ENCODE peak calls at places on chromosomes 13 and 19, in ten cellular contexts. J, E, W, N, G, L, P, Y, T and R are unnamed samples. For H3K4me1, the result is how much of the 10 kb centered on the place peaks cover.

GRCh38 chr13:75368167-75368566 is 113.8 kb downstream of the TBC1D4 start:
- DNase-seq in E (no peak), N (peak), W (no peak), Y (no peak), G (no peak), L (peak), T (no peak), P (peak), J (no peak), R (no peak)

GRCh38 chr19:41226053-41226873 is 7.2 kb downstream of the AXL start:
- DNase-seq in T (peak), G (peak), W (peak), N (peak), P (peak), E (peak), L (peak), Y (peak), J (peak), R (no peak)

GRCh38 chr19:2231621-2232221 is 4.4 kb downstream of the PLEKHJ1 start:
- DNase-seq in P (no peak), L (no peak), G (no peak), E (no peak), N (no peak), W (no peak), Y (no peak), T (no peak), J (no peak), R (no peak)

GRCh38 chr13:103272770-103273169 is 206.6 kb upstream of the SLC10A2 start:
- DNase-seq in L (no peak), Y (no peak), P (no peak), J (no peak), W (no peak), T (no peak), E (no peak), G (no peak), N (peak), R (no peak)

GRCh38 chr19:47363758-47364529 is 14.8 kb downstream of the DHX34 start:
- DNase-seq in Y (peak), J (no peak), T (no peak), W (no peak), P (no peak), G (no peak), N (peak), L (no peak), E (peak), R (no peak)

GRCh38 chr19:1384478-1385110 is 887 bp downstream of the NDUFS7 start:
- DNase-seq in Y (peak), J (no peak), N (no peak), T (no peak), L (no peak), G (no peak), E (no peak), P (no peak), W (no peak), R (no peak)

GRCh38 chr19:36121486-36122124 is 6.3 kb downstream of the TBCB start:
- DNase-seq in T (no peak), E (no peak), L (no peak), N (no peak), W (no peak), P (no peak), Y (no peak), G (no peak), J (no peak), R (no peak)

GRCh38 chr13:54563286-54563685 is 1534.7 kb downstream of the OLFM4 start:
- DNase-seq in W (no peak), L (no peak), P (no peak), N (no peak), E (no peak), G (no peak), Y (no peak), T (no peak), J (no peak), R (no peak)

GRCh38 chr13:21013682-21014038 is 47.7 kb downstream of the LATS2 start:
- DNase-seq in N (no peak), E (no peak), W (no peak), Y (no peak), T (no peak), L (no peak), P (no peak), G (no peak), J (no peak), R (no peak)

GRCh38 chr13:57631607-57632275 is at the start of gene PCDH17:
- DNase-seq in T (peak), J (peak), W (no peak), N (peak), Y (no peak), E (no peak), G (peak), L (peak), P (no peak), R (no peak)

GRCh38 chr13:99218969-99219368 is 18.3 kb downstream of the UBAC2 start:
- DNase-seq in Y (peak), P (peak), W (no peak), L (no peak), J (no peak), G (no peak), E (no peak), T (no peak), N (no peak), R (no peak)

GRCh38 chr13:30895773-30896172 is 10.3 kb upstream of the MEDAG start:
- DNase-seq in Y (no peak), G (peak), E (no peak), N (peak), W (no peak), P (peak), J (peak), T (peak), L (peak), R (no peak)

GRCh38 chr19:7910321-7911161 is 4.1 kb upstream of the TGFBR3L start:
- DNase-seq in E (no peak), L (peak), Y (no peak), N (no peak), G (peak), W (no peak), P (no peak), J (peak), T (no peak), R (no peak)

GRCh38 chr19:38932425-38933179 is 1.9 kb downstream of the MRPS12 start:
- DNase-seq in P (no peak), N (peak), E (peak), J (no peak), W (peak), Y (peak), G (no peak), L (no peak), T (peak), R (no peak)

GRCh38 chr13:75101997-75102720 is 379.8 kb downstream of the TBC1D4 start:
- DNase-seq in N (peak), W (no peak), L (no peak), P (no peak), G (no peak), E (no peak), Y (no peak), J (no peak), T (peak), R (no peak)

GRCh38 chr13:59447846-59448620 is 715.7 kb downstream of the DIAPH3 start:
- DNase-seq in J (no peak), N (peak), W (no peak), Y (no peak), E (peak), L (no peak), P (no peak), T (no peak), G (no peak), R (no peak)

GRCh38 chr13:50419466-50419865 is 404.2 kb downstream of the KCNRG start:
- DNase-seq in J (no peak), N (no peak), Y (no peak), G (no peak), W (no peak), T (peak), L (no peak), P (no peak), E (no peak), R (no peak)

GRCh38 chr13:75685239-75685697 is 49.1 kb downstream of the LMO7 start:
- DNase-seq in Y (no peak), G (no peak), N (peak), L (no peak), P (no peak), T (no peak), W (no peak), E (peak), J (no peak), R (no peak)

GRCh38 chr19:37905936-37906867 is at the start of gene WDR87:
- DNase-seq in W (peak), E (peak), L (peak), J (peak), Y (peak), G (peak), N (no peak), T (no peak), P (peak), R (no peak)

GRCh38 chr19:7242601-7243258 is 51.5 kb downstream of the INSR start:
- DNase-seq in Y (no peak), J (no peak), W (no peak), G (no peak), L (peak), P (peak), T (no peak), E (no peak), N (peak), R (no peak)

GRCh38 chr13:98508280-98509074 is 68.4 kb downstream of the STK24 start:
- DNase-seq in T (no peak), W (no peak), N (peak), L (no peak), E (no peak), G (no peak), J (no peak), Y (no peak), P (no peak), R (no peak)

GRCh38 chr19:10863107-10863700 is 8.1 kb upstream of the CARM1 start:
- DNase-seq in E (no peak), T (peak), L (peak), P (peak), Y (peak), J (peak), N (no peak), W (peak), G (no peak), R (no peak)

GRCh38 chr19:13014921-13015280 is 19.6 kb downstream of the NFIX start:
- DNase-seq in L (no peak), W (no peak), Y (no peak), T (no peak), N (no peak), G (no peak), P (no peak), E (no peak), J (no peak), R (no peak)

GRCh38 chr19:13016628-13017305 is 21.5 kb downstream of the NFIX start:
- DNase-seq in E (no peak), Y (no peak), T (no peak), P (no peak), N (no peak), G (no peak), L (peak), J (no peak), W (peak), R (no peak)

GRCh38 chr19:13015361-13016231 is 20.3 kb downstream of the NFIX start:
- DNase-seq in J (no peak), Y (no peak), W (peak), T (no peak), G (peak), N (peak), L (peak), E (no peak), P (no peak), R (no peak)

GRCh38 chr19:13017306-13018036 is 22.2 kb downstream of the NFIX start:
- DNase-seq in E (no peak), L (no peak), G (no peak), W (peak), J (no peak), P (no peak), T (no peak), N (peak), Y (no peak), R (no peak)

DNA sequence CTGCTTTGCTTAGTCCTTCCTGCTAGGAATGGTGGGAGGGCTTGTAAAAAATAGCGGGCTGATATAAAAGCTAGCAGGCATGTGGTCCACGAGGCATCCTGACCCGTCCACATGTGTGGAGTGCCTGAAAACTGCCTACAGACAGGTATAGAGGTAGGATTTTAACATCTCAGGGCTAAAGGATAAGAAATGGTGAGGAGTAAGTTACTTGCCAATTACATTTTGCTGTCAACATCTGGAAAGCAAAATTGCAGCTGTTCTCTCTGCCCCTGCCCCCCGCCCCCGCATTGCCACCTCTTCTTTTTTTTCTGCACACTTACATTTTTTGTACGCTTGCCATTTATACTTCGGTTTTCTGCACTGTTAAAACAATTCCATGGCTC is 21.0 kb downstream of the NFIX start:
- DNase-seq in T (no peak), N (no peak), G (no peak), L (no peak), P (no peak), W (peak), J (no peak), Y (no peak), E (no peak), R (no peak)
- H3K4me1 ChIP-seq in T (under half), N (under half), G (half or more), L (under half), P (under half), W (half or more), J (under half), Y (under half), E (under half), R (half or more)

GRCh38 chr19:39943586-39943985 is 9.2 kb upstream of the FCGBP start:
- DNase-seq in W (no peak), J (no peak), Y (peak), T (no peak), E (no peak), L (no peak), P (no peak), N (no peak), G (no peak), R (no peak)

GRCh38 chr19:39951065-39951650 is 16.7 kb upstream of the FCGBP start:
- DNase-seq in N (no peak), W (no peak), P (no peak), T (no peak), G (no peak), J (no peak), L (no peak), Y (no peak), E (no peak), R (no peak)

GRCh38 chr19:39949026-39949747 is 14.8 kb upstream of the FCGBP start:
- DNase-seq in T (no peak), Y (no peak), L (no peak), P (no peak), W (no peak), J (no peak), E (no peak), N (no peak), G (no peak), R (no peak)

GRCh38 chr19:39941615-39942507 is 7.4 kb upstream of the FCGBP start:
- DNase-seq in J (no peak), G (no peak), E (no peak), Y (peak), T (no peak), W (no peak), N (no peak), L (no peak), P (no peak), R (no peak)

DNA sequence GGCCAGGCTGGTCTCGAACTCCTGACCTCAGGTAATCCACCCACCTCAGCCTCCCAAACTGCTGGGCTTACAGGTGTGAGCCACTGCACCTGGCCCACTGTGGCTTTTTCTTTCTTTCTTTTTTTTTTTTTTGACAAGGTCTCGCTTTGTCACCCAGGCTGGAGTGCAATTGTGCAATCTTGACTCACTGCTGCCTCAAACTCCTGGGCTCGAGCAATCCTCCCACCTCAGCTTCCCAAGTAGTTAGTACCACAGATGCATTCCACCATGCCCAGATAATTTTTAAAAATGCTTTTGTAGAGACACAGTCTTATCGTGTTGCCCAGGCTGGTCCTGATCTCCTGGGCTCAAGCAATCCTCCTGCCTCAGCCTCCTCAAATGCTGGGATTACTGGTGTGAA is 12.1 kb upstream of the FCGBP start:
- DNase-seq in T (no peak), W (no peak), N (no peak), P (no peak), J (no peak), Y (no peak), L (no peak), E (no peak), G (no peak), R (no peak)
- H3K4me1 ChIP-seq in T (under half), W (under half), N (under half), P (under half), J (under half), Y (under half), L (under half), E (under half), G (under half), R (under half)

GRCh38 chr13:27148900-27149299 is 22.7 kb downstream of the USP12 start:
- DNase-seq in W (no peak), L (no peak), Y (no peak), J (no peak), N (no peak), G (no peak), T (no peak), E (no peak), P (no peak), R (no peak)

GRCh38 chr13:27151798-27152599 is 19.6 kb downstream of the USP12 start:
- DNase-seq in W (no peak), T (no peak), Y (peak), L (no peak), G (no peak), J (no peak), E (no peak), N (no peak), P (no peak), R (no peak)

GRCh38 chr13:27141746-27142145 is 29.9 kb downstream of the USP12 start:
- DNase-seq in L (no peak), T (no peak), Y (no peak), P (no peak), N (no peak), E (no peak), J (no peak), G (no peak), W (no peak), R (no peak)

GRCh38 chr13:27149702-27150101 is 21.9 kb downstream of the USP12 start:
- DNase-seq in Y (no peak), J (no peak), N (no peak), G (no peak), E (no peak), W (no peak), P (no peak), L (no peak), T (no peak), R (no peak)

GRCh38 chr13:27147530-27148170 is 24.0 kb downstream of the USP12 start:
- DNase-seq in E (no peak), L (no peak), N (no peak), G (no peak), Y (no peak), J (no peak), W (no peak), P (no peak), T (no peak), R (no peak)
- H3K4me1 ChIP-seq in E (under half), L (under half), N (under half), G (under half), Y (under half), J (under half), W (under half), P (under half), T (under half), R (under half)

GRCh38 chr13:40479196-40479845 is 187.1 kb downstream of the FOXO1 start:
- DNase-seq in Y (no peak), L (no peak), P (no peak), E (no peak), G (no peak), W (no peak), T (no peak), J (no peak), N (no peak), R (no peak)

GRCh38 chr13:40475617-40476016 is 190.8 kb downstream of the FOXO1 start:
- DNase-seq in P (no peak), N (no peak), W (no peak), Y (no peak), L (no peak), T (no peak), G (no peak), E (no peak), J (no peak), R (no peak)

GRCh38 chr13:40478775-40479174 is 187.7 kb downstream of the FOXO1 start:
- DNase-seq in P (no peak), W (no peak), N (no peak), Y (no peak), T (no peak), J (no peak), L (no peak), G (no peak), E (no peak), R (no peak)

GRCh38 chr13:40476175-40476958 is 190.1 kb downstream of the FOXO1 start:
- DNase-seq in E (no peak), J (no peak), G (no peak), Y (no peak), W (no peak), N (peak), P (no peak), T (peak), L (no peak), R (no peak)

GRCh38 chr13:40477623-40478608 is 188.5 kb downstream of the FOXO1 start:
- DNase-seq in E (no peak), J (no peak), P (peak), L (peak), W (no peak), Y (no peak), G (peak), T (peak), N (peak), R (no peak)
- H3K4me1 ChIP-seq in E (under half), J (under half), P (under half), L (under half), W (under half), Y (under half), G (half or more), T (under half), N (under half), R (under half)